ENCODE peak calls at places on chromosomes 7 and 10, in six cellular contexts. Z is Panc1, C is GM23248, T is lower lobe of right lung, H is adrenal gland, S is fibroblast of lung. P is an unnamed sample.

GRCh38 chr7:49597805-49598204 is 175.6 kb upstream of the VWC2 start:
- DNase-seq in T (no peak), H (no peak), Z (no peak), S (no peak), C (no peak), P (no peak)

GRCh38 chr10:112842832-112843360 is 107.2 kb upstream of the TCF7L2 start:
- DNase-seq in S (peak), T (no peak), Z (no peak), C (peak), H (no peak), P (no peak)

GRCh38 chr10:104449402-104449801 is 95.8 kb downstream of the CFAP58 start:
- DNase-seq in S (peak), H (no peak), C (peak), Z (no peak), T (no peak), P (no peak)

GRCh38 chr10:80871083-80871482 is 333.4 kb downstream of the SH2D4B start:
- DNase-seq in Z (no peak), S (no peak), C (no peak), H (no peak), T (no peak), P (no peak)

GRCh38 chr7:150784120-150784736 is 15.9 kb downstream of the TMEM176B start:
- DNase-seq in T (no peak), Z (no peak), S (no peak), H (no peak), C (no peak), P (no peak)

GRCh38 chr10:123462760-123463159 is 203.4 kb upstream of the GPR26 start:
- DNase-seq in Z (peak), T (no peak), C (no peak), H (no peak), S (no peak), P (no peak)

GRCh38 chr10:123790132-123790885 is 101.3 kb downstream of the CPXM2 start:
- DNase-seq in Z (no peak), H (no peak), C (no peak), T (no peak), S (no peak), P (no peak)

GRCh38 chr7:27088002-27088931 is 7.5 kb downstream of the HOXA1 start:
- DNase-seq in S (no peak), C (peak), H (no peak), Z (no peak), T (no peak), P (no peak)

GRCh38 chr7:1413936-1414639 is 45.2 kb downstream of the MICALL2 start:
- DNase-seq in C (no peak), H (no peak), Z (no peak), T (no peak), S (no peak), P (no peak)

GRCh38 chr10:124961248-124961570 is 19.3 kb downstream of the ZRANB1 start:
- DNase-seq in C (peak), T (no peak), Z (no peak), S (no peak), H (no peak), P (no peak)
- H3K27ac ChIP-seq in C (peak), T (no peak), Z (no peak), S (peak), H (no peak), P (no peak)

DNA sequence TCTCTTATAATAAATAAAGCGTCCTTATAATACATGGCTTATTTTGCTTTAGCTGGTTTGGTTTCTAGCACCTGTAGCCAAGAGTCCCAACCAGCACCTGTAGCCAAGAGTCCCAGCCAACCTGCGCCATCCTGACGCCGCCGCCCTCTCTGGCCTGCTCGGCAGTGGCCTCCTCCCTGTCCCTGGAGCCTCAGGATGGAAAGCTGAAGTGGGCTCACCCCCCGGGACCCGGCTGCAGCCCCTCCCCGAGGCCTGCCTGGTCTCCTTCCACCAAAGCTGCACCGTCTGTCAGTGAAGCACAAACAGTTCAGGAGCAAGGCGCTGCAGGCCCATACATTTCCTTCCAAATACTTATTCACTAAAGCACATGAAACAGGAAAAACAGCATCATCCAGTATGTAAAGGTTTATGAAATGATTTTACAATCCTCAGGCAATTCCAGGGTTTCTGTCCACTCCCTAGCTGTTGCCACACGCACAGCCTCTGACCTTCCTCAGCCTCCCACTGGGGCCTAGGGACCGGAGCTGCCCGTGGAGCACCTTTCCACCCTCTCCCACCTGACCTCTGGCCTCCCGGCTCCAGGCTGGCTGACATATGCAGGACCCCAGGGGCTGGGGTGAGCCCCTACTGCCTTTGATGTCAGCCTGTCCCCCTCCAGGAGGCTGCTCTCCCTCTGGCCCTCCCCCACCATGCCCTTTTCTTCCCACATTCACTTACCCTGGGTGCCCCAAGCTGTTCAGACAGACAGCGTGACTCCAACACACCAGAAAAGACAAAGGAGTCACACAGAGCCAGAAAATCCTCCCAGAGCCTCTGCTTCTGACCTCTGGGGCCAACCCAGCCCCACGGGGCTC is 149.6 kb upstream of the PPP2R2D start:
- DNase-seq in S (no peak), T (no peak), H (no peak), Z (no peak), C (no peak), P (no peak)
- H3K27ac ChIP-seq in S (no peak), T (no peak), H (no peak), Z (no peak), C (no peak), P (no peak)

GRCh38 chr10:679556-679955 is 9.9 kb downstream of the DIP2C start:
- DNase-seq in S (no peak), Z (no peak), C (no peak), H (no peak), T (no peak), P (no peak)

GRCh38 chr10:676178-676577 is 13.3 kb downstream of the DIP2C start:
- DNase-seq in H (no peak), T (no peak), S (no peak), C (no peak), Z (no peak), P (no peak)

GRCh38 chr10:680146-680545 is 9.3 kb downstream of the DIP2C start:
- DNase-seq in Z (no peak), H (no peak), S (no peak), T (no peak), C (no peak), P (peak)

GRCh38 chr10:677038-677437 is 12.4 kb downstream of the DIP2C start:
- DNase-seq in S (peak), T (no peak), H (no peak), Z (no peak), C (peak), P (no peak)

DNA sequence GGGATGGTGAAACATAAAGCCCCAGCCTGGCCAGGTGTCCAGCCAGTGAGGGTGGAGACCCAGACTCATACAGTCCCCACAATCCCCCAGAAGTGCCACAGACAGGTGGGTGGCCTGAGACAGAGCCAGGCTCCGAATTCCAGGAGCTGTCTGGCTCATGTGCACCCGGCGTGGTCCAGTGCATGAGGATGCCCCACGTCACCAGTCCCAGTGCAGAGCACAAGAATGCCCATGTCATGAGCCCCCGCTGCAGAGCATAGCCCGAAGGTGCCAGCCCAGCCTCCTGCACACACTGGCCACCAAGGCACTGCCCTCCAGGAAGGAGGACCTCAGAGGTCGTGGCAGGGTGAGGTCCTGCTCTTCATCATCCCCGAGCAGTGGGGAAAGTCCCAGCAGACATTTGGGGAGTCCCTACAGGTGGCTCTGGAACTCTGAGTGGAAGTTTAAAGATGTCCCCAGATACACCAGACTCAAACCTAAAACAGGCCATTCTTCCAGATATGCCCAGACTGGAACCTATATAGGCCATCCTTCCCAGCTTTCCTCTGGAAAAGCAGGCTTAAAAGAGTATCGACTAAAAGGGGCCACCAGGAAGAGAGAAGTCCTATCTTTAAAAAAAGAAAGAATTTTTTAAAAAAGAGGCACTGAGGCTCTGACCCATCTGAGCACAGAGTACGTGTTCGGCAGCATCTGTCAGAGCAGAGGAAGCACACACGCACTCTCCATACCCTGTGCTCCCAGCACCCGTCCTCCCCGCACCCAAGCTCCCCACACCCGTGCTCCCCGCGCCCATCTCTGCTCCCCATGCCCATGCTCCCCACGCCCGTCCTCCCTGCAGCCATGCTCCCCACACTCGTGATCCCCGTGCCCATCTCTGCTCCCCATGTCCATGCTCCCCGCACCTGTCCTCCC is 11.5 kb downstream of the DIP2C start:
- DNase-seq in T (no peak), S (no peak), Z (no peak), H (no peak), C (no peak), P (no peak)
- H3K27ac ChIP-seq in T (no peak), S (no peak), Z (no peak), H (no peak), C (no peak), P (peak)

DNA sequence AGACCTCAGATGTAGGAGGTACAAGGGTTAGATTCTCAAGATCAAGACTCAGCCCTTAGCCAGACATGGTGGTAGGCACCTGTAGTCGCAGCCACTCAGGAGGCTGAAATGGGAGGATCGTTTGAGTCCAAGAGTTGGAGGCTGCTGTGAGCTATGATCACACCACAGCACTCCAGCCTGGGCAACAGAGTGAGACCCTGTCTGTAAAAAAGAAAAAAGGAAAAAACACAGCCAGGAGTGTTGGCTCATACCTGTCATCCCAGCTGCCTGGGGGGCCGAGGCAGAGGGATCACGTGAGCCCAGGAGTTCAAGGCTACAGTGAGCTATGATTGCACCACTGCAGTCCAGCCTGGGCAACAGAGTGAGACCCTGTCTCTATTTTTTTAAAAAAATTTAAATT is 69.3 kb downstream of the GTF2IRD1 start:
- DNase-seq in S (no peak), H (no peak), C (no peak), Z (no peak), T (no peak), P (no peak)
- H3K27ac ChIP-seq in S (no peak), H (no peak), C (no peak), Z (no peak), T (no peak), P (no peak)

GRCh38 chr10:13851906-13852305 is 265.1 kb downstream of the PRPF18 start:
- DNase-seq in H (no peak), Z (no peak), S (peak), C (peak), T (no peak), P (no peak)
- H3K27ac ChIP-seq in H (no peak), Z (no peak), S (no peak), C (peak), T (peak), P (peak)

DNA sequence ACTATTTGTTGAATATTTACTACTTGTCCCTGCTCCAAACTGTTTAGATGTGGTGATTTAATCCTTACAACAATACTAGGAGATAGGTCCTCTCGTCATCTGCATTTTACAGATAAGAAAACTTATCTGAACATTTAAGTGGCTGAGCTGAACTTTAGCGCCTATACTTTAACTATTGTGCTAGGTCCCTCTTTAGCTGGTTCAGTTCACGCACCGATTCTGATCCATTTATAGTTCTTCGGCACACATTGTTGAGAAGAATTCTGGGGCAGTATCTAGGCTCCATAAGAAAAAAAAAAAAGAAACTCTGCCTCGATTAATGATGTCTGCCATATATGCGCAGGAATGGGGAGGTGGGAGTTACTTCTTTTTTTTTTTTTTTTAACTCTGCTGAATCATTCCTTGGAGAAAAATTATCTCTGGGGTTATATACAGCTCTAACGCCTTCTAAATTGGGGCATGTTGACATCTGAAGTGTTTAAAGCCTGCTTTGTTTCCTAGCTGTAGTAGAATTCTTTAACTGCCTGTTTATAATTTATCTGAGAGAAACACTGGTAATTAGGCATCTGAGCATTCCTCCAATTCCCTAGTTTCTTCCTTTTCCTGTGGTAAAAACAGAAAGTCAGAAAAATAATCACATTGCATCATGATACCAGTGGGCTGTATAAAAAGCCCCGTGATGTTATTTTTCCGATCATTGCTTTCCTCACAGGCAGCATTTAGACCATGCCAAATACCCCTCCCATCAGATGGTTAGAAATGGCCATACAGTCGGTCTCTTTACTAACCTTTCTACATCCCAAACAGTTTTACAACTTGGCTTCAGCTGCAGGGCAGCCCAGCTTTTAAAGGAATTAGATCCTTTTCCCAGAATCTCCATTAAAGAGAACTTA is 98.5 kb upstream of the KDM7A start:
- DNase-seq in Z (no peak), C (peak), S (peak), T (no peak), H (no peak), P (no peak)
- H3K27ac ChIP-seq in Z (no peak), C (no peak), S (no peak), T (no peak), H (no peak), P (peak)

GRCh38 chr10:48439581-48440041 is 133.1 kb downstream of the MAPK8 start:
- DNase-seq in C (peak), Z (no peak), S (peak), T (peak), H (no peak), P (no peak)
- H3K27ac ChIP-seq in C (no peak), Z (no peak), S (peak), T (no peak), H (no peak), P (no peak)

P was measured in left ventricle myocardium inferior.